ENCODE peak calls at places on chromosomes 16 and 17, in four cellular contexts. Z is left ventricle myocardium inferior, V is H7, E is neural progenitor cell. Q is an unnamed sample.

GRCh38 chr16:55615071-55615470 is 40.7 kb upstream of the SLC6A2 start:
- DNase-seq in Z (no peak), V (no peak), E (no peak), Q (no peak)

GRCh38 chr17:76645481-76645880 is 1.9 kb upstream of the ST6GALNAC1 start:
- DNase-seq in Z (no peak), V (no peak), E (no peak), Q (no peak)

GRCh38 chr17:19407601-19408380 is 3.2 kb upstream of the RNF112 start:
- DNase-seq in Z (no peak), V (peak; percentile 9), E (no peak), Q (no peak)

GRCh38 chr16:85458952-85459351 is 154.2 kb upstream of the GSE1 start:
- DNase-seq in Z (no peak), V (no peak), E (no peak), Q (no peak)

GRCh38 chr16:89557936-89558490 is 2.5 kb upstream of the RPL13 start:
- DNase-seq in Z (no peak), V (no peak), E (no peak), Q (no peak)

GRCh38 chr16:85750827-85751641 is at the start of gene C16orf74:
- DNase-seq in Z (peak; percentile 46), V (peak; percentile 95), E (peak; percentile 82), Q (peak; percentile 75)

GRCh38 chr16:77951788-77952187 is 70.6 kb upstream of the CLEC3A start:
- DNase-seq in Z (no peak), V (peak; percentile 53), E (peak; percentile 50), Q (no peak)

GRCh38 chr17:75629157-75629556 is 4.1 kb upstream of the SMIM5 start:
- DNase-seq in Z (no peak), V (no peak), E (no peak), Q (no peak)

GRCh38 chr17:31058958-31059357 is 35.8 kb upstream of the NF1 start:
- DNase-seq in Z (no peak), V (no peak), E (no peak), Q (no peak)

GRCh38 chr16:8929086-8929748 is 34.5 kb downstream of the USP7 start:
- DNase-seq in Z (no peak), V (no peak), E (no peak), Q (no peak)

GRCh38 chr17:76078859-76079576 is at the start of gene ZACN:
- DNase-seq in Z (no peak), V (peak; percentile 49), E (no peak), Q (no peak)

GRCh38 chr16:14015948-14016347 is 55.2 kb upstream of the MRTFB start:
- DNase-seq in Z (no peak), V (no peak), E (no peak), Q (no peak)

GRCh38 chr16:21628772-21629171 is 23.6 kb downstream of the IGSF6 start:
- DNase-seq in Z (no peak), V (no peak), E (no peak), Q (no peak)

GRCh38 chr17:38563362-38564253 is 42.1 kb downstream of the SRCIN1 start:
- DNase-seq in Z (no peak), V (peak; percentile 96), E (peak; percentile 84), Q (no peak)

GRCh38 chr17:66552381-66552780 is 250.0 kb downstream of the PRKCA start:
- DNase-seq in Z (no peak), V (no peak), E (no peak), Q (no peak)

GRCh38 chr17:36980281-36980761 is 31.6 kb downstream of the AATF start:
- DNase-seq in Z (no peak), V (no peak), E (peak; percentile 19), Q (no peak)

GRCh38 chr17:13835151-13835550 is 233.4 kb upstream of the HS3ST3A1 start:
- DNase-seq in Z (peak; percentile 16), V (no peak), E (no peak), Q (no peak)

GRCh38 chr17:7261377-7262191 is 694 bp downstream of the CLDN7 start:
- DNase-seq in Z (no peak), V (peak; percentile 78), E (no peak), Q (peak; percentile 31)

GRCh38 chr17:81527591-81528383 is at the start of gene FSCN2:
- DNase-seq in Z (no peak), V (peak; percentile 71), E (no peak), Q (no peak)

GRCh38 chr16:80441935-80442334 is 98.9 kb upstream of the DYNLRB2 start:
- DNase-seq in Z (no peak), V (no peak), E (no peak), Q (no peak)

GRCh38 chr16:23514381-23515152 is 4.3 kb upstream of the GGA2 start:
- DNase-seq in Z (no peak), V (no peak), E (no peak), Q (no peak)

GRCh38 chr17:19940722-19941464 is 36.7 kb downstream of the AKAP10 start:
- DNase-seq in Z (no peak), V (no peak), E (no peak), Q (no peak)

GRCh38 chr16:72138064-72138572 is 33.8 kb downstream of the PMFBP1 start:
- DNase-seq in Z (no peak), V (no peak), E (no peak), Q (no peak)

Q was measured in Right ventricle myocardium superior.